ENCODE peak calls at places on chromosomes 11 and 22, in seven cellular contexts. I, F, O, X, L, G and J are unnamed samples. For H3K9me3, the result is how much of the 10 kb centered on the place peaks cover.

GRCh38 chr11:115848080-115848479 is 343.9 kb upstream of the CADM1 start:
- DNase-seq in L (no peak), G (no peak), F (peak), O (no peak), X (no peak), I (no peak), J (no peak)

GRCh38 chr22:29049655-29050263 is 11.9 kb downstream of the C22orf31 start:
- DNase-seq in L (peak), F (no peak), I (no peak), O (no peak), G (no peak), X (no peak), J (peak)

GRCh38 chr11:115656041-115656440 is 151.8 kb upstream of the CADM1 start:
- DNase-seq in X (no peak), O (no peak), F (no peak), L (no peak), G (no peak), I (no peak), J (no peak)

GRCh38 chr11:19962053-19962794 is 198.1 kb downstream of the DBX1 start:
- DNase-seq in I (no peak), G (no peak), O (no peak), L (no peak), X (no peak), F (no peak), J (no peak)

GRCh38 chr22:40396882-40397281 is 26.5 kb downstream of the SGSM3 start:
- DNase-seq in F (no peak), X (peak), O (no peak), G (no peak), I (peak), L (peak), J (no peak)

GRCh38 chr11:74179234-74180126 is 8.4 kb downstream of the PPME1 start:
- DNase-seq in F (no peak), I (no peak), O (no peak), G (no peak), X (peak), L (no peak), J (no peak)

GRCh38 chr22:35538801-35539321 is 1.8 kb upstream of the RASD2 start:
- DNase-seq in G (peak), O (peak), X (no peak), F (no peak), L (no peak), I (no peak), J (no peak)

GRCh38 chr11:3939651-3940190 is 84.3 kb downstream of the STIM1 start:
- DNase-seq in L (no peak), X (peak), G (no peak), O (no peak), I (no peak), F (no peak), J (no peak)

GRCh38 chr22:44589831-44590230 is 91.8 kb upstream of the RTL6 start:
- DNase-seq in F (no peak), X (no peak), G (no peak), O (no peak), I (no peak), L (no peak), J (peak)

GRCh38 chr11:119664063-119664572 is 64.9 kb downstream of the NECTIN1 start:
- DNase-seq in G (no peak), F (peak), L (peak), O (no peak), I (no peak), X (peak), J (no peak)

GRCh38 chr11:2287102-2287501 is 14.6 kb downstream of the C11orf21 start:
- DNase-seq in F (no peak), O (peak), I (peak), G (no peak), L (peak), X (no peak), J (no peak)

GRCh38 chr11:69640995-69641581 is at the start of gene CCND1:
- DNase-seq in X (peak), F (peak), O (peak), I (no peak), L (peak), G (peak), J (peak)

GRCh38 chr11:114953039-114953438 is 274.7 kb downstream of the NXPE2 start:
- DNase-seq in I (no peak), F (no peak), O (no peak), G (no peak), L (no peak), X (no peak), J (no peak)

GRCh38 chr11:12284321-12285050 is 92.9 kb upstream of the PARVA start:
- DNase-seq in O (no peak), I (no peak), G (no peak), L (peak), F (no peak), X (peak), J (peak)

GRCh38 chr22:30290318-30290678 is 993 bp upstream of the CASTOR1 start:
- DNase-seq in X (peak), G (no peak), I (peak), F (no peak), O (no peak), L (no peak), J (no peak)

GRCh38 chr11:102318469-102318868 is 1.2 kb downstream of the BIRC3 start:
- DNase-seq in F (no peak), G (peak), X (peak), O (no peak), I (no peak), L (peak), J (no peak)

GRCh38 chr22:27748355-27749168 is 53.0 kb downstream of the MN1 start:
- DNase-seq in L (no peak), F (no peak), G (no peak), O (no peak), X (peak), I (peak), J (peak)

GRCh38 chr11:12103411-12104225 is 6.8 kb upstream of the MICAL2 start:
- DNase-seq in L (peak), I (no peak), F (no peak), G (no peak), O (no peak), X (no peak), J (peak)

GRCh38 chr11:85855341-85855656 is at the start of gene CCDC83:
- DNase-seq in G (no peak), X (no peak), F (no peak), O (no peak), I (no peak), L (no peak), J (no peak)

GRCh38 chr22:47445212-47445611 is 682.8 kb downstream of the TBC1D22A start:
- DNase-seq in O (no peak), I (no peak), G (no peak), X (no peak), L (no peak), F (no peak), J (no peak)

GRCh38 chr11:130999086-130999485 is 82.8 kb upstream of the SNX19 start:
- DNase-seq in F (no peak), L (no peak), G (no peak), I (no peak), O (no peak), X (peak), J (no peak)

GRCh38 chr11:86132667-86133310 is 63.9 kb upstream of the PICALM start:
- DNase-seq in X (no peak), F (no peak), L (no peak), I (no peak), O (no peak), G (no peak), J (no peak)

GRCh38 chr22:30435674-30436126 is 10.1 kb downstream of the MTFP1 start:
- DNase-seq in F (no peak), G (no peak), I (no peak), L (peak), X (no peak), O (peak), J (no peak)

GRCh38 chr11:121741316-121741715 is 288.5 kb upstream of the SORL1-AS1 start:
- DNase-seq in I (peak), G (no peak), X (peak), O (no peak), L (no peak), F (no peak), J (no peak)

GRCh38 chr11:119982517-119983239 is 155.2 kb downstream of the TRIM29 start:
- DNase-seq in I (no peak), O (no peak), F (no peak), G (no peak), L (no peak), X (no peak), J (no peak)

GRCh38 chr11:111206472-111206871 is 39.1 kb upstream of the POU2AF2 start:
- DNase-seq in F (no peak), I (no peak), L (no peak), G (peak), O (no peak), X (peak), J (no peak)

GRCh38 chr11:23973244-23973643 is 523.6 kb upstream of the LUZP2 start:
- DNase-seq in G (no peak), F (no peak), O (no peak), I (no peak), L (no peak), X (no peak), J (no peak)

GRCh38 chr11:96246718-96247540 is 96.1 kb downstream of the MAML2 start:
- DNase-seq in O (no peak), L (no peak), G (no peak), I (no peak), F (peak), X (peak), J (no peak)

GRCh38 chr22:29658171-29658570 is 54.7 kb downstream of the NF2 start:
- DNase-seq in X (no peak), G (no peak), L (no peak), F (no peak), O (no peak), I (no peak), J (no peak)

GRCh38 chr11:2741377-2742131 is 41.8 kb upstream of the KCNQ1OT1 start:
- DNase-seq in L (no peak), G (peak), F (no peak), I (peak), O (peak), X (peak), J (no peak)

GRCh38 chr22:35126993-35127392 is 61.0 kb downstream of the ISX start:
- DNase-seq in F (no peak), I (no peak), G (no peak), L (no peak), O (no peak), X (no peak), J (no peak)

GRCh38 chr11:73252577-73253191 is 19.5 kb upstream of the P2RY6 start:
- DNase-seq in L (peak), G (no peak), I (no peak), X (no peak), F (no peak), O (no peak), J (peak)

GRCh38 chr11:73277467-73277866 is 5.3 kb downstream of the P2RY6 start:
- DNase-seq in O (no peak), G (no peak), F (no peak), X (no peak), L (no peak), I (no peak), J (no peak)

DNA sequence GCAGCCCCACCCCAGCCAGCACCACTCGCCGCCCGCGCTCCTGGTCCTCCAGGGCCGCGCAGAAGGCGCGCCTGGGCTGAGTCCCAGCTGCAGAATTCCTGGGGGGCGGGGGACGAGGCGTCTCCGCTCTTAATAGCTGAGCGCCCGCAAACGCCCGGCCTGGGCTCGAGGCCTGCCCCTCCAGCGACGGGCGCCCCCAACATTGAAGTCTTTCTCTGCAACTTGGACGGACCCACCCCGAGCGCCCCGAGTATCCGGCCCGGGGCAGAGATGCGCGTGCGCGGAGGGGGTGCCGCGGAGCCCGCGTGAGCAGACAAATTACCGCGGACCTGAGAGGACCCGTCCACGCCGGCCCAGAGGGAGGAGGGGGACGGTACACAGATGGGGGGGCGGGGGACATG is 6.7 kb upstream of the SYT7 start:
- DNase-seq in O (no peak), X (no peak), G (peak), I (peak), F (no peak), L (peak), J (no peak)
- H3K4me3 ChIP-seq in O (peak), X (peak), G (peak), I (peak), F (no peak), L (peak), J (peak)

GRCh38 chr11:72222907-72223614 is 1.5 kb upstream of the INPPL1 start:
- DNase-seq in L (peak), I (peak), O (peak), X (peak), F (peak), G (peak), J (peak)
- TF ChIP-seq POLR2A in L (no peak), I (peak), O (peak), X (no peak), F (no peak), G (no peak), J (no peak)

GRCh38 chr11:269146-269890 is 8.9 kb upstream of the NLRP6 start:
- DNase-seq in I (no peak), L (no peak), O (no peak), F (peak), X (no peak), G (no peak), J (peak)
- H3K9me3 ChIP-seq in I (under half), L (under half), O (under half), F (under half), X (under half), G (under half), J (under half)

GRCh38 chr11:62540804-62541671 is 5.6 kb downstream of the AHNAK start:
- DNase-seq in F (no peak), L (no peak), X (peak), G (no peak), I (no peak), O (no peak), J (peak)

GRCh38 chr11:62538470-62539237 is 8.0 kb downstream of the AHNAK start:
- DNase-seq in I (no peak), X (no peak), O (no peak), G (no peak), F (no peak), L (no peak), J (no peak)

GRCh38 chr11:62542111-62542745 is 4.4 kb downstream of the AHNAK start:
- DNase-seq in X (peak), G (no peak), I (no peak), O (no peak), L (peak), F (no peak), J (no peak)

GRCh38 chr11:62536301-62536957 is 10.2 kb downstream of the AHNAK start:
- DNase-seq in O (no peak), F (no peak), I (no peak), L (no peak), X (no peak), G (no peak), J (no peak)

GRCh38 chr11:62539238-62539925 is 7.2 kb downstream of the AHNAK start:
- DNase-seq in X (peak), I (peak), G (peak), F (no peak), L (peak), O (peak), J (no peak)
- H3K4me3 ChIP-seq in X (no peak), I (peak), G (peak), F (no peak), L (peak), O (no peak), J (peak)

DNA sequence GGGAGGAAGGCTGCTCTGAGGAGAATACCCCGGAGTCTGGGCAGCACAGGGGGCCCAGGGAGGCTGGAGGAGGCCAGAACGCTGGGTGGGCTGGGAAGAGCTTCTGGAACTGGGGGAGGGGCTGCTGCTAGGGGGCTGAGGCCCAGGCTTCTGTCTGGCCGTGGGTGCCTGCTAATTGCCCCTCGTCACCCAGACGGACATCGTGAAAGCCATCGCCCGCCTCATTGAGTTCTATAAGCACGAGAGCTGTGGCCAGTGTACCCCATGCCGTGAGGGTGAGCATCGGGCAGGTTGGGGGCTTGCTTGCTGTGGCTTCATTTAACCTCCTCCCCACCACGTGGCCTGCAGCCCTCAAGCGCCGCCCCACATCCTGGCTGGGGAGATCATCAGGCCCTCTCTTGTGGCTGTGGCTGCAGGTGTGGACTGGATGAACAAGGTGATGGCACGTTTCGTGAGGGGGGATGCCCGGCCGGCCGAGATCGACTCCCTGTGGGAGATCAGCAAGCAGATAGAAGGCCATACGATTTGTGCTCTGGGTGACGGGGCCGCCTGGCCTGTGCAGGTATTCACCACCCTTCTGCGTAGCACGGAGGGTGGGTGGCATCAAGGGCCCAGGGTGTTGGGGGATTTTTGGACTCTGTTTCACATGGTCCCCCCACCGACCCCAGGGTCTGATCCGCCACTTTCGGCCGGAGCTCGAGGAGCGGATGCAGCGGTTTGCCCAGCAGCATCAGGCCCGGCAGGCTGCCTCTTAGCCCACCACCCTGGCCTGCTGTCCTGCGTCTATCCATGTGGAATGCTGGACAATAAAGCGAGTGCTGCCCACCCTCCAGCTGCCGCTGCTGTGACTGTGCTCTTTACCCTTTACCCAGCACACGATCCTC is 5.2 kb downstream of the NDUFV1 start:
- DNase-seq in L (no peak), I (no peak), O (no peak), G (no peak), X (no peak), F (no peak), J (no peak)
- TF ChIP-seq POLR2A in L (no peak), I (no peak), O (no peak), G (no peak), X (no peak), F (no peak), J (no peak)

GRCh38 chr11:126494831-126495230 is 139.3 kb downstream of the ST3GAL4 start:
- DNase-seq in X (no peak), I (no peak), L (no peak), G (no peak), F (no peak), O (no peak), J (no peak)

GRCh38 chr11:126489791-126490190 is 134.3 kb downstream of the ST3GAL4 start:
- DNase-seq in X (peak), G (no peak), L (no peak), F (no peak), O (no peak), I (no peak), J (no peak)

GRCh38 chr11:126490261-126490660 is 134.8 kb downstream of the ST3GAL4 start:
- DNase-seq in F (no peak), L (no peak), O (no peak), G (no peak), I (no peak), X (no peak), J (no peak)

GRCh38 chr11:126491092-126491491 is 135.6 kb downstream of the ST3GAL4 start:
- DNase-seq in X (no peak), G (no peak), I (no peak), O (no peak), L (no peak), F (no peak), J (no peak)

DNA sequence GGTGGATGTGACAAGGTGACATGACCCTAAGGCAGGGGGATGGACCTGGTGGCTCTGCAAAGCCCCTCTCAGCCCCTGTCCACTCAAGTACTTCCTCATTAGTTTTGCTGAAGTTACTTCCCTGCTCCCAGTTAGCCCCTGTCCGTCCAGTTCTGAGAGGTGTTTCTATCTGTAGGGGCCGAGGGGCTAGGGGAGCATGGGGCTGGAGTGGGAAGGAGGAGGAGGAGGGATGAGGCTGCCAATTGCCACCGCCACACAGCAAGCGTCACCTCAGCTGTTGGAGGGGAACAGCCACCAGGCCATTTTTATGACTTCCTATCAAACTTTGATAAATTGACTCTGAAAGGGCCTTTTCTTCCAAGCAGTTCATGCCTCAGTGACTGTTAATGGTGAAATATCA is 136.8 kb downstream of the ST3GAL4 start:
- DNase-seq in L (no peak), I (no peak), G (no peak), F (no peak), O (no peak), X (no peak), J (no peak)
- H3K9me3 ChIP-seq in L (under half), I (under half), G (under half), F (under half), O (under half), X (under half), J (under half)

GRCh38 chr22:43154887-43155536 is 3.7 kb downstream of the TSPO start:
- DNase-seq in L (peak), F (no peak), I (no peak), O (no peak), X (no peak), G (no peak), J (no peak)

GRCh38 chr22:43152001-43152354 is 619 bp downstream of the TSPO start:
- DNase-seq in G (no peak), I (no peak), L (no peak), X (no peak), O (no peak), F (no peak), J (no peak)

GRCh38 chr22:43152355-43153071 is 1.2 kb downstream of the TSPO start:
- DNase-seq in I (peak), G (no peak), L (peak), X (peak), O (peak), F (no peak), J (peak)

GRCh38 chr22:43155789-43156188 is 4.4 kb downstream of the TSPO start:
- DNase-seq in X (no peak), F (no peak), G (no peak), O (no peak), L (no peak), I (no peak), J (no peak)

DNA sequence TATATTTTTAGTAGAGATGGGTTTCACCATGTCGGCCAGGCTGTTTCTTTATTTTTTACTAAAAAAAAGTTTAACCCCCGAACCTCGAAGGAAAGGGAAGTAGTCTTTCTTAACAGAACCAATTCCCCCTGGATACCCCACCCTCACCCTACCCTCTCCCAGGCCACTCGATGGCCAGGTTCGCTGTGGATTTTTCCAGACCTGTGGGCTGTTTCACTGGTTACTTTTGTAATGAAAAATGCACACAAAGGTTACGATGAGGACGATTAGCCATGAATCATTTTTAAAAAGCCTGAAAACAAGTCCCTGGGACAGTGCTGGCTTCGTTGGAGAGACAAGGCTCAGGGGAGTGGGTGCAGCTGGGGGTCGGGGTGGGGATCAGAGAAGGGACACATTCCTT is 2.6 kb downstream of the TSPO start:
- DNase-seq in L (no peak), X (no peak), F (no peak), I (no peak), G (no peak), O (no peak), J (no peak)
- H3K4me3 ChIP-seq in L (peak), X (no peak), F (no peak), I (no peak), G (no peak), O (no peak), J (no peak)